ENCODE peak calls at places on chromosomes 11 and 22, in four cellular contexts. Z is CD8-positive, alpha-beta T cell; A is colonic mucosa; Q is cardiac muscle cell. U is an unnamed sample. For H3K36me3, the result is how much of the 10 kb centered on the place peaks cover.

GRCh38 chr11:122360875-122361274 is 244.9 kb upstream of the BLID start:
- DNase-seq in Z (no peak), A (no peak), Q (no peak), U (no peak)

GRCh38 chr11:68652683-68653156 is 31.6 kb upstream of the GAL start:
- DNase-seq in Z (no peak), A (no peak), Q (no peak), U (no peak)

GRCh38 chr11:62588966-62589637 is 2.2 kb downstream of the TUT1 start:
- DNase-seq in Z (no peak), A (no peak), Q (no peak), U (no peak)

GRCh38 chr11:65558785-65559509 is 788 bp upstream of the LTBP3 start:
- DNase-seq in Z (no peak), A (peak), Q (no peak), U (no peak)

GRCh38 chr11:76685841-76686240 is 15.3 kb upstream of the LRRC32 start:
- DNase-seq in Z (no peak), A (no peak), Q (no peak), U (no peak)

GRCh38 chr22:22909605-22910271 is 22.1 kb downstream of the IGLL5 start:
- DNase-seq in Z (no peak), A (no peak), Q (no peak), U (no peak)

GRCh38 chr11:67699521-67699920 is 25.1 kb upstream of the ALDH3B2 start:
- DNase-seq in Z (no peak), A (no peak), Q (no peak), U (no peak)

GRCh38 chr11:83194284-83195175 is 1.0 kb downstream of the ANKRD42 start:
- DNase-seq in Z (peak), A (peak), Q (peak), U (peak)

GRCh38 chr11:130400793-130401483 is 27.5 kb downstream of the ADAMTS8 start:
- DNase-seq in Z (no peak), A (no peak), Q (no peak), U (no peak)

GRCh38 chr11:130001491-130002351 is 914 bp downstream of the PRDM10 start:
- DNase-seq in Z (peak), A (peak), Q (peak), U (peak)

GRCh38 chr11:114616516-114616915 is 20.9 kb upstream of the NXPE4 start:
- DNase-seq in Z (no peak), A (peak), Q (no peak), U (peak)

GRCh38 chr11:79404325-79404724 is 36.5 kb downstream of the TENM4 start:
- DNase-seq in Z (no peak), A (no peak), Q (no peak), U (no peak)

GRCh38 chr11:11969380-11970215 is 38.8 kb downstream of the DKK3 start:
- DNase-seq in Z (no peak), A (no peak), Q (no peak), U (no peak)

GRCh38 chr22:48721394-48721666 is 1106.3 kb downstream of the BRD1 start:
- DNase-seq in Z (no peak), A (no peak), Q (no peak), U (no peak)

GRCh38 chr22:41672780-41673509 is 15.7 kb downstream of the SNU13 start:
- DNase-seq in Z (no peak), A (no peak), Q (no peak), U (no peak)
- H3K36me3 ChIP-seq in Z (under half), A (under half), Q (under half), U (under half)

GRCh38 chr11:13644997-13645667 is 23.3 kb upstream of the FAR1 start:
- DNase-seq in Z (no peak), A (no peak), Q (no peak), U (no peak)
- H3K4me3 ChIP-seq in Z (no peak), A (no peak), Q (no peak), U (no peak)

GRCh38 chr11:93089474-93090102 is 108.2 kb downstream of the SLC36A4 start:
- DNase-seq in Z (no peak), A (peak), Q (peak), U (no peak)
- TF ChIP-seq CTCF in Z (no peak), A (peak), Q (peak), U (peak)

GRCh38 chr22:24376002-24376401 is 51.4 kb upstream of the ADORA2A start:
- DNase-seq in Z (no peak), A (no peak), Q (no peak), U (no peak)

GRCh38 chr22:24380220-24381218 is 46.9 kb upstream of the ADORA2A start:
- DNase-seq in Z (no peak), A (no peak), Q (no peak), U (no peak)

GRCh38 chr22:24379536-24379935 is 47.9 kb upstream of the ADORA2A start:
- DNase-seq in Z (no peak), A (no peak), Q (no peak), U (no peak)

GRCh38 chr22:24376606-24377005 is 50.8 kb upstream of the ADORA2A start:
- DNase-seq in Z (no peak), A (no peak), Q (no peak), U (no peak)
- H3K36me3 ChIP-seq in Z (under half), A (under half), Q (under half), U (under half)

GRCh38 chr22:19958083-19959042 is 16.7 kb upstream of the TXNRD2 start:
- DNase-seq in Z (no peak), A (no peak), Q (no peak), U (no peak)

GRCh38 chr22:19961201-19961580 is 19.6 kb upstream of the TXNRD2 start:
- DNase-seq in Z (no peak), A (no peak), Q (no peak), U (no peak)

GRCh38 chr22:19960491-19961200 is 19.0 kb upstream of the TXNRD2 start:
- DNase-seq in Z (no peak), A (no peak), Q (no peak), U (no peak)

GRCh38 chr22:19959043-19959586 is 17.5 kb upstream of the TXNRD2 start:
- DNase-seq in Z (no peak), A (peak), Q (peak), U (no peak)

DNA sequence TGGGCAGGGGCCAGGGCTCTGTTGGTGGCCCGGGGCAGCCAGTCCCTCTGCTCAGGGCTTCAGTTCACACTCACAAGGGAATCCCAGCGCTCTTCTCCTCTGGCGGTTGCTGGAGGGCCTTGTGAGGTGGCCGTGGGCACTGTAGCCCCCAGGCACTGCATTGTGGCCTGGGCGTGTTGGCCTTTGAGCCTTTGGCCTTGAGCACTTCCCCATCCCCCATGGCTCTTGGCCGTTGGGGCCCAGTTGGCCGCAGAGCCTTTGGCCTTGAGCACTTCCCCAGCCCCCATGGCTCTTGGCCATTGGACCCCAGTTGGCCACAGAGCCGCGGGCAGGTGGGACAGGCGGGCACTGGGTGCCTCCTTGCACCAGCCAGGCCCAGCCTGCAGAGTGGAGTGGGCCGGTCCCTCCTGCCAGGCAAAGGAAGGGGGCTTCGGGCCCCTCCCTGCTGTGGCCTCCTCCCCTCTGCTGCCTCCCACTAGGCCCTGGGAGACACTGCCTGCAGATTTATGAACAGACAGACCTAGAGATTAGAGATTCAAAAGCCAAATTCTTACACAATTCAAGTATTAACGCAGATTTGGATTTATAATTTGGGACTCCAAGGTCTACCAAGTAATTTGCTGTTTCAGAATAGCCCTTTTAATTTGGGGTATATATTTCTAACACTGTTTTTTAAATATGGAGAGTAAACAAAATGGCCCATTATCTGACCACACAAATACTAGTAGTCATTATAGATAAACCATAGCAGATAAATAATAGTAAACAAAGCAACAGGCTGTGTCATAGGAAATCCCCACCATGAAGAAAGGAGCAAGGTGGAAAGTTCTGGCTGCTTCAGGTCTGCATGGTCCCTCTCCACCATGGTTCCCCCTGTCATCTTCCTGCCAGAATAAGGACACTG is 18.2 kb upstream of the TXNRD2 start:
- DNase-seq in Z (no peak), A (no peak), Q (no peak), U (no peak)
- H3K4me3 ChIP-seq in Z (no peak), A (peak), Q (no peak), U (no peak)

GRCh38 chr11:24239016-24239720 is 257.7 kb upstream of the LUZP2 start:
- DNase-seq in Z (no peak), A (no peak), Q (no peak), U (no peak)

GRCh38 chr11:24239930-24240329 is 256.9 kb upstream of the LUZP2 start:
- DNase-seq in Z (no peak), A (no peak), Q (no peak), U (no peak)

GRCh38 chr11:24240496-24240895 is 256.4 kb upstream of the LUZP2 start:
- DNase-seq in Z (no peak), A (no peak), Q (no peak), U (no peak)

GRCh38 chr11:24233041-24233440 is 263.8 kb upstream of the LUZP2 start:
- DNase-seq in Z (no peak), A (no peak), Q (no peak), U (no peak)

GRCh38 chr11:24234822-24235508 is 261.9 kb upstream of the LUZP2 start:
- DNase-seq in Z (no peak), A (peak), Q (peak), U (no peak)
- TF ChIP-seq CTCF in Z (no peak), A (no peak), Q (peak), U (no peak)

GRCh38 chr22:31124290-31124689 is 1.5 kb downstream of the INPP5J start:
- DNase-seq in Z (no peak), A (no peak), Q (no peak), U (no peak)
- H3K36me3 ChIP-seq in Z (under half), A (under half), Q (under half), U (under half)

DNA sequence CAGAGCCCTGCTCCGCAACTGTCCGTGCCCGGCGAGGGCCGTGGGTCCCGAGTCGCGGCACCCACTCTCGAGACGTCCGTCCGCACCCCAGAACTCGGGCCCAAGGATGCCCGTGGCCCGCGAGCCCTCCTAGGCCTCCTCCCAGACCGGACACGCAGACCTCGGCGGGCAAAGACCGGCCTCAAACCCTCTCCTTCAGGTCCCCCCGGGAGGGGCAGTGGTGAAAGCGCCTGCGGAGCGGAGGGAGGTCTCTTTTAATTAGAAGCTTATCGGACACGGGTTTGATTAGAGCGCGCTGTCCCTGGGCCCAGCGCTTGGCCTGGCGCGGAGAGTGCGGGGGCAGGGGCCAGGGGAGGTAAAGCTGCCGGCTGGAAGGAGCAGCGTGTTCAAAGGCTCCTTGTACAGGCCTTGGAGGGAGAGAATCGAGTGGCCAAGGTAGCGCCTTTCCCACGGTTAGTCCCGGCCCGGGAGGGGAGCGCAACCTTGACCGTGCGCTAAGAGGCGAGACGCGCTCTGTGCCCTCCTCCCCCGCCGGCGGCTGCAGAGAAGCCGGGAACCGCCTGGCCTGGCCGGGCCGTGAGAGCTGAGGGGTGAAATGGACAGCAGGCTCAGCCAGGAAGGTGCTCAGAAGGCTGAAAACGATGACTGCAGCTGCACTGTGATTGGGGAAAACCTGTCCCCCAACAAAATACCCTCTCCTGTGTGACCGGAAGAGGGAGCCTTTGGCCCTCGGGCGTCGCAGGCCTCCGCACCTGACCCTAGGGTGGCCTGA is 4.6 kb downstream of the WT1 start:
- DNase-seq in Z (no peak), A (no peak), Q (peak), U (no peak)
- H3K4me3 ChIP-seq in Z (no peak), A (no peak), Q (peak), U (no peak)

DNA sequence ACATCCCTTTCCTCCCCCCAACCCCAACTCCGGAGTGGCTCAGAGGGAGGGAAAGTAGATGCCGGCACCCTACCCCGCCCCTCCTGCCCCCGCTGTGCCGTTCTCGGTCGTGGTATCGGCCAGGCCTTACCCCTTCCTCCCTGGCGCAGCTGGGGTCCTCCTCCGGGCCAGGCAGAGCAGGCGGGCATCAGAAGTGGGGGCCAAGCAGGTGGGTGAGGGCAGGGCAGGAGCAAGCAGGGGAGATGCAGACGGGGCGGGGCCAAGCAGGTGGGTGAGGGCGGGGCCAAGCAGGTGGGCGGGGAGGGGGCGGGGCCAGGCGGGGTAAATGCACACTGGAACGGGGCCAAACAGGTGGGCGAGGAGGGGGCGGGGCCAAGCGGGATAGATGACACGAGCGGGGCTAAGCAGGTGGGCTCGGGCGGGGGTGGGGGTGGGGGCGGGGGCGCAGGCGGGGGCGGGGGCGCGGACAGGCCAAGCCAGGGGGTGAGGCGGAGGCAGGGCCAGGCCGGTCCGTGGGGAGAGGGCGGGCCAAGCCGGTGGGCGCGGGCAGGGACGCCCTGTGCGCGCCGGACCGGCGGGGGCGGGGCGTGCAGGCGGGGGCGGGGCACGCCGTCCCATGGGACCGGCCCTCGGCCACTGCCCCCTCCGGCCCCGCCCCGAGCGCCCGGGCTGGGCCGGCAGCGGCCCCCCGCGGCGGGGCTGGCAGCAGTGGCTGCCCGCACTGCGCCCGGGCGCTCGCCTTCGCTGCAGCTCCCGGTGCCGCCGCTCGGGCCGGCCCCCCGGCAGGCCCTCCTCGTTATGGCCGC is at the start of the genes KCNQ1 and TRPM5:
- DNase-seq in Z (peak), A (peak), Q (peak), U (peak)
- TF ChIP-seq CTCF in Z (no peak), A (no peak), Q (no peak), U (no peak)

GRCh38 chr11:19605500-19606371 is 106.9 kb upstream of the NAV2 start:
- DNase-seq in Z (no peak), A (no peak), Q (no peak), U (no peak)

GRCh38 chr11:19606856-19607655 is 105.6 kb upstream of the NAV2 start:
- DNase-seq in Z (no peak), A (no peak), Q (no peak), U (no peak)

GRCh38 chr11:19603771-19604170 is 108.9 kb upstream of the NAV2 start:
- DNase-seq in Z (no peak), A (no peak), Q (no peak), U (no peak)

GRCh38 chr11:19602906-19603305 is 109.7 kb upstream of the NAV2 start:
- DNase-seq in Z (no peak), A (no peak), Q (no peak), U (no peak)

DNA sequence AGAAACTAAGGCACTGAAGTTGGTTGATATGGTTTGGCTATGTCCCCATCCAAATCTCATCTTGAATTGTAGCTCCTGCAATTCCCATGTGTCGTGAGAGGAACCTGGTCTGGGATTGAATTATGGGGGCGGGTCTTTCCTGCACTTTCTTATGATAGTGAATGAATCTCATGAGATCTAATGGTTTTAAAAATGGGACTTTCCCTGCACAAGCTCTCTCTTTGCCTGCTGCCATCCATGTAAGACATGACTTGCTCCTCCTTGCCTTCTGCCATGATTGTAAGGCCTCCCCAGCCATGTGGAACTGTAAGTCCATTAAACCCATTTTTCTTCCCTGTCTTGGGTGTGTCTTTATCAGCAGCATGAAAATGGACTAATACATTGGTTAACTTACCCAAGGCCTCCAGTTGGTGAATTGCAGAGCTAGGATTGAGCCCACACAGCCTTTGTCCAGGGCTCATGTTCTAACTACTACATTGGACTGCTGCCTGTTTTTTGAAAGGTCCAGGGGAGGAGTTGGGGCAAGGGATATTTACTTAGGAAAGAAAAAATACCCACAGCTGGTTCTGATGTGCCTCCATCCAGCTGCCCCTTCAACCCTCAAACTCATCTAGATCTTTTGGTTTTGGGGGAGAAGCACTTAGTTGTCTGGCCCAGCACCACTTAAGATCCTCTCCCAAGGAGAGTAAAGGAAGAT is 107.8 kb upstream of the NAV2 start:
- DNase-seq in Z (no peak), A (no peak), Q (no peak), U (no peak)
- H3K36me3 ChIP-seq in Z (under half), A (under half), Q (under half), U (under half)

U was measured in GM06990.